ENCODE peak calls at places on chromosomes 6 and 20, in nine cellular contexts. N is body of pancreas, B is esophagus squamous epithelium, D is left ventricle myocardium inferior, H is GM23338, R is cardiac muscle cell, W is aorta, S is uterus, Y is thoracic aorta. K is an unnamed sample.

GRCh38 chr20:52083627-52084232 is 107.8 kb downstream of the ZFP64 start:
- DNase-seq in B (no peak), N (peak; percentile 50), H (peak; percentile 91), D (no peak), Y (no peak), W (no peak), S (peak; percentile 54), R (peak; percentile 75), K (peak; percentile 43)

GRCh38 chr6:106939848-106940247 is 34.7 kb downstream of the CD24 start:
- DNase-seq in H (no peak), B (no peak), S (no peak), D (no peak), Y (no peak), N (no peak), R (no peak), W (no peak), K (no peak)

GRCh38 chr20:25278636-25279361 is 30.9 kb downstream of the PYGB start:
- DNase-seq in H (no peak), Y (no peak), W (peak; percentile 62), R (no peak), B (no peak), S (peak; percentile 11), D (peak; percentile 8), N (peak; percentile 10), K (no peak)

GRCh38 chr6:68726992-68727391 is 91.9 kb downstream of the ADGRB3 start:
- DNase-seq in D (no peak), S (no peak), Y (no peak), N (no peak), B (no peak), H (no peak), R (no peak), W (no peak), K (no peak)

GRCh38 chr20:53819973-53820451 is 226.4 kb upstream of the ZNF217 start:
- DNase-seq in Y (no peak), W (no peak), R (no peak), S (no peak), H (no peak), D (no peak), N (peak; percentile 88), B (no peak), K (no peak)

GRCh38 chr20:35273449-35274171 is 4.3 kb downstream of the MMP24OS start:
- DNase-seq in W (peak; percentile 76), B (no peak), N (peak; percentile 63), S (no peak), Y (no peak), H (peak; percentile 75), R (no peak), D (no peak), K (no peak)

GRCh38 chr6:141117869-141118268 is 1014.9 kb upstream of the GJE1 start:
- DNase-seq in S (no peak), Y (no peak), D (no peak), N (no peak), R (no peak), H (no peak), B (no peak), W (no peak), K (no peak)

GRCh38 chr6:130178692-130179091 is 44.1 kb downstream of the SAMD3 start:
- DNase-seq in Y (no peak), D (no peak), N (no peak), R (no peak), S (no peak), H (no peak), W (no peak), B (no peak), K (no peak)

GRCh38 chr6:46926481-46926880 is 4.7 kb upstream of the ADGRF5 start:
- DNase-seq in S (no peak), W (no peak), N (no peak), Y (no peak), H (no peak), D (no peak), R (no peak), B (no peak), K (no peak)

GRCh38 chr6:44051516-44051915 is 75.7 kb downstream of the MRPL14 start:
- DNase-seq in H (no peak), W (peak; percentile 76), S (peak; percentile 61), D (no peak), R (no peak), N (peak; percentile 68), B (no peak), Y (no peak), K (no peak)

DNA sequence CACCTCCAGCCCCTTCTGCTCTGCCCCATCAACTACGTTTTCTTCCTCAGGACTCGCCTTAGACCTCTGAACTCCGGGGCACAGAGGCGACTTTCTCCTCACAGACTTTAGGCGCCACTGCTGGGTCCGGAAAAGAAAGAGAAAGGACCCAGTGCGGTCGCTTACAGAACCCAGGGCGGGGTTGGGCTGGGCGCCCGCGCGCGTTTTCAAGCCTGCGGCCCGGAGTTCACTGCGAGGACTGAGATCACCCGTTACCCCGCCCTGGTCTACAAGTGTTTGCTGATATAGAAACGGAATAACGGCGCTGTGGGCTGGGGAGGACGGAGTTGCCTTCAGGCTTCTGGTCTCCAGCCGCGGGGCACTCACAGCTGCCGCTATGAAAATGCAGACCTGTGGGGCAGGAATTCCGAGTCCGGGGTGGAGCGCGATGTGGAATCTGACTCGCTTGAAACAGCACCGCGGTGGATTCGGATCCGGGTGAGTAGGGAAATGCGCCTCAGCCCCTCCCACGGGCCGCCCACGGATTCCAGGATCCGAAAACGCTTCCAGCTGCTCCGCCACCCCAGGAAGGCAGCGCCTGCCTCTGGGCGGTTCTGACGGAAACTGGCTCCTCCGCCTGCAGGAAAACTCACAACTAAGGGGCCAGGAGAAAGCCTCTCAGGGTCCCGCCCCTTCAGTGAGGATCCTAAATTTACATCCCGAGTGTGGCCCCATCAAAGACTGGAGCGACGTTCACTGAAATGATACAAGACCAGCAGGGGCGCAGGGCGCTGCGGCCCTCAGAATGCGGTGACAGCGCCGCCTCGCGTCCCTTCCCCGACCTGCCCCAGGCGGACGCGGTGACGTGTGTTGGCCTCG is 29.4 kb downstream of the HLA-F start:
- DNase-seq in S (peak; percentile 90), H (peak; percentile 98), R (peak; percentile 93), Y (peak; percentile 69), N (peak; percentile 88), D (peak; percentile 91), W (peak; percentile 97), B (peak; percentile 29), K (peak; percentile 84)
- H3K27ac ChIP-seq in S (peak overlapping the region; percentile 97), H (no peak overlapping the region), R (peak overlapping the region; percentile 11), Y (peak overlapping the region; percentile 93), N (peak overlapping the region; percentile 91), D (peak overlapping the region; percentile 97), W (peak overlapping the region; percentile 82), B (peak overlapping the region; percentile 85), K (peak overlapping the region; percentile 89)

DNA sequence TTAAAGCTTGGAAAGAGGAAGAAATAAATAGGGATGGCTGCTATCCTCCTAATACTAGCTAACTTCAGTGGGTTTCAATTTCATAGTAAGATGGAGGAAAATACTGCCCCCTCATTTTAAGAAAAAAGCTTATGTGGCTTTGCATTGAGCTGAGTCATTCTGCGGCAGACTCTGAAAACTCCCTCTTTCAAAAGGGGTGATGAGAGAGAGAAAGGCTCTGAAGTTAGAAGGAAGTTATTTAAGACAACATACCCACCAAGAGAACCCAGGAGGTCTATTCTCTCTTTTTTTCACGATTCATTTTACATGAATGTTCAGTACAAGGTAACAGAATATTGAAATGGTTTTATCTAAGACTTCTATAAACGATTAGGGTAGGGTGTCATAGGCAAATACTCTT is 4.5 kb downstream of the PRDM13 start:
- DNase-seq in N (no peak), R (no peak), B (no peak), Y (no peak), H (peak; percentile 37), S (no peak), D (no peak), W (no peak), K (no peak)
- H3K27me3 ChIP-seq in N (peaks cover 72% of the 10 kb centered on the region), R (peaks cover 100% of the 10 kb centered on the region), B (peaks cover 41% of the 10 kb centered on the region), Y (peaks cover 48% of the 10 kb centered on the region), H (peaks cover 99% of the 10 kb centered on the region), S (peaks cover 92% of the 10 kb centered on the region), D (peaks cover 100% of the 10 kb centered on the region), W (peaks cover 3% of the 10 kb centered on the region), K (peaks cover 63% of the 10 kb centered on the region)

GRCh38 chr6:27250955-27251671 is 3.6 kb downstream of the PRSS16 start:
- DNase-seq in R (peak; percentile 94), D (no peak), S (peak; percentile 30), B (peak; percentile 18), H (peak; percentile 99), N (peak; percentile 97), W (peak; percentile 79), Y (no peak), K (peak; percentile 92)
- H3K27ac ChIP-seq in R (peak overlapping the region; percentile 56), D (no peak overlapping the region), S (no peak overlapping the region), B (peak overlapping the region; percentile 81), H (peak overlapping the region; percentile 92), N (peak overlapping the region; percentile 95), W (no peak overlapping the region), Y (no peak overlapping the region), K (peak overlapping the region; percentile 84)

DNA sequence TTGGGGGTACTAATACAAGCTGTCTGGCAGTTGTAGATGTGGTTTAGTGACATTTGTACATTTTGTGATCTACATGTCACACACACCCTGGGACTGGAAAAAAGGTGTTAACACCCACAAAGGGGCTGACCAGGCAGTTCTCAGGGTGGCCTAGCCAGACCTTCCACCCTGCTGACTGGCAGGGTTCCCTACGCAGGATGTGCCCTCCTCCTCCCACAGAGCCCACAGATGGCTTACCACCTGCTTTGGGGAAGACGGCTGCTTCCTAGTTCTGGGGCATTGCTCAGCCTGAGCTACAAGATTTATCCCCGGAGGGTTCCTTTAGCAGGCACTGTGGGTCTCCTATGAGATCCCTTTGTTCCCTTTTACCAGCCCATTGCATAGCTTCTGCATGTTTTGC is 35.1 kb downstream of the SNAP25 start:
- DNase-seq in W (no peak), Y (no peak), D (no peak), S (no peak), R (no peak), B (no peak), H (no peak), N (no peak), K (no peak)
- H3K27me3 ChIP-seq in W (no peaks in the 10 kb centered on the region), Y (no peaks in the 10 kb centered on the region), D (peaks cover 7% of the 10 kb centered on the region), S (no peaks in the 10 kb centered on the region), R (no peaks in the 10 kb centered on the region), B (no peaks in the 10 kb centered on the region), H (no peaks in the 10 kb centered on the region), N (no peaks in the 10 kb centered on the region), K (no peaks in the 10 kb centered on the region)

DNA sequence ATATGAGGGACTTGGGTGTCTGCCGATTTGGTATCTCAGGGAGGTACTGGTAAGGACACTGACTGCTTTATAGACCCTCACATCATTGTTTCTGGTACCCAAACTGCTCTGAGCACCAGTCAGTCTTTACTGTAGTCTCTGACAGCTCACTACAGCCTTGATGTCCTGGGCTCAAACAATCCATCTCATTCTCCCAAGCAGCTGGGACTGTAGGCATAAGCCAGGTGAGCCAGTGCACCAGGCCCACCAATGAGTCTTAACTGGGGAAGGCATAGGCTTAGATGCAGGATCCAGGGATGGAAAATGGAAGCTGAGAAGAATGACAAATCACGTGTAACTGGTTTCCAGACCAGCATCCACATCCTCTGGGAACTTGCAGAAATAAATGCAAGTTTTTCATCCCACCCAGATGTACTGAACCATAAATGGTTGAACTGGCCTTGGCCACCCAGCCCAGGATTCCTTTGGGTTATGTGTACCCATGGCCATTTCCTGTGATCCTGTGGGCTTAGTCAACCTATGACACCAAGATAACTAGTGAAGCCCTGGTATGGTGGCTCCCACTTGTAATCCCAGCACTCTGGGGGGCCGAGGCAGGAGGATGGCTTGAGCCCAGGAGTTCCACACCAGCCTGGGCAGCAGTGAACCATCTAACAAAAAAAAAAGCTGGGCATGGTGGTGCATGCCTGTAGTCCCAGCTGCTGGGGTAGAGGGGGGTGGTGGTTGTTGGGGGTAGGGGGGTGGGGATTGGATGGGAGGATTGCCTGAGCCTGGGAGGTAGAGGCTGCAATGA is 5.8 kb downstream of the TUBB start:
- DNase-seq in W (no peak), D (no peak), R (no peak), B (no peak), S (no peak), Y (no peak), H (peak; percentile 63), N (no peak), K (no peak)
- H3K27ac ChIP-seq in W (peak overlapping the region; percentile 50), D (no peak overlapping the region), R (peak overlapping the region; percentile 69), B (peak overlapping the region; percentile 6), S (no peak overlapping the region), Y (peak overlapping the region; percentile 26), H (peak overlapping the region; percentile 70), N (no peak overlapping the region), K (no peak overlapping the region)